ENCODE peak calls at places on chromosomes 11 and 22, in seven cellular contexts. V is neuronal stem cell, U is GM23248, H is H9, L is endothelial cell of umbilical vein, Z is IMR-90, G is neural progenitor cell. N is an unnamed sample.

GRCh38 chr11:27545946-27546345 is 39.4 kb upstream of the LIN7C start:
- DNase-seq in V (no peak), U (no peak), H (no peak), L (no peak), Z (no peak), G (peak; percentile 7), N (no peak)

GRCh38 chr11:130217133-130217631 is 57.6 kb downstream of the ST14 start:
- DNase-seq in V (no peak), U (no peak), H (no peak), L (no peak), Z (no peak), G (no peak), N (no peak)

GRCh38 chr11:112656772-112657428 is 304.3 kb upstream of the NCAM1 start:
- DNase-seq in V (no peak), U (peak; percentile 93), H (no peak), L (no peak), Z (peak; percentile 51), G (no peak), N (peak; percentile 92)

GRCh38 chr22:26398741-26399153 is 30.3 kb upstream of the ASPHD2 start:
- DNase-seq in V (peak; percentile 46), U (peak; percentile 91), H (peak; percentile 63), L (peak; percentile 72), Z (peak; percentile 77), G (peak; percentile 77), N (peak; percentile 55)

GRCh38 chr11:111448420-111448819 is 63.8 kb downstream of the BTG4 start:
- DNase-seq in V (no peak), U (no peak), H (no peak), L (no peak), Z (no peak), G (no peak), N (no peak)

GRCh38 chr22:41535244-41535643 is 9.0 kb downstream of the POLR3H start:
- DNase-seq in V (no peak), U (peak; percentile 43), H (peak; percentile 67), L (no peak), Z (no peak), G (peak; percentile 55), N (no peak)

GRCh38 chr11:85945296-85945695 is 90.1 kb downstream of the CCDC83 start:
- DNase-seq in V (no peak), U (no peak), H (no peak), L (no peak), Z (no peak), G (no peak), N (no peak)

GRCh38 chr11:129435499-129436245 is 60.0 kb downstream of the BARX2 start:
- DNase-seq in V (no peak), U (no peak), H (no peak), L (no peak), Z (no peak), G (no peak), N (peak; percentile 29)

GRCh38 chr11:74845978-74846517 is 97.4 kb downstream of the RNF169 start:
- DNase-seq in V (no peak), U (no peak), H (no peak), L (no peak), Z (no peak), G (no peak), N (no peak)

GRCh38 chr22:27170491-27170890 is 513.1 kb downstream of the MIAT start:
- DNase-seq in V (no peak), U (peak; percentile 99), H (no peak), L (peak; percentile 36), Z (peak; percentile 48), G (no peak), N (no peak)

GRCh38 chr11:3964935-3965511 is 109.6 kb downstream of the STIM1 start:
- DNase-seq in V (no peak), U (no peak), H (no peak), L (no peak), Z (no peak), G (no peak), N (no peak)

DNA sequence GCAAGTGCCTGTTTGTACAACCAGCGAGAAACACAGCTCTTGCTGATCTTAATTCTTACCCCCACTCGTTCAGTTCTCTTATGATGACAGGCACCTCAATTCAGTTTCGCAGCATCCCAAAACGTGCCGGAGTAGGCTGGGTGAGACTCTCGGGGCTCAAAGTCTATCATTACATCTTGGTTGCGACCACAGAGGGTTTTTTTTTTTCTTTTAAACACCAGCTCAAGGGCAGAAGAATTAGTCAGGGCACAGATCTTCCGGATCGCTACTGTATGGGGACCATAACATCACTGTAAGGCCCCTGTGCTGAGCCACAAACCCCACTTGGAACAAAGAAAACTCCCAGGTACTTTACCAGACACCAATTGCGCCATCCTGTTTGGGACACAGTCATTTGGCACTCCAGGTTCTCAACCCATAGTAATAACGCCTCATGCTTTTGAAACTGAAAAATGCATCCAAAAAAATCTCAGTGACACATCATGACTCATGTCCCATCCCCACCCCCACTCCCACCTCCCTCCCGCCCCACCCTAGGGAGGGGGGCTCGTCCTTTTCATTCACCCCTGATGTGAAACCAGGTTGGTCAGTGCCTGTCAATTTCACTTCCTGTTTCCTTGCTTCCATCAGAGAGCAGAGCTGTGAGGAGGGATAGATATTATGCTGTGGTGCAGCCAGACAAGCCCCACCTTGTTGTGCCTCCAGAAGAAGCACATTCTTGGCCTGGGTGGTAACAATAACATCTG is 41.0 kb upstream of the CD5 start:
- DNase-seq in V (no peak), U (peak; percentile 49), H (peak; percentile 4), L (no peak), Z (no peak), G (no peak), N (peak; percentile 79)
- H3K4me2 ChIP-seq in V (no peak overlapping the region), U (no peak overlapping the region), H (no peak overlapping the region), L (no peak overlapping the region), Z (no peak overlapping the region), G (no peak overlapping the region), N (peak overlapping the region; percentile 59)

GRCh38 chr11:67355023-67355793 is 1.9 kb upstream of the POLD4 start:
- DNase-seq in V (no peak), U (peak; percentile 46), H (no peak), L (no peak), Z (no peak), G (no peak), N (no peak)

GRCh38 chr11:67354314-67355022 is 1.1 kb upstream of the POLD4 start:
- DNase-seq in V (no peak), U (peak; percentile 97), H (peak; percentile 48), L (peak; percentile 93), Z (peak; percentile 98), G (peak; percentile 29), N (peak; percentile 93)

GRCh38 chr11:67356551-67356866 is 3.2 kb upstream of the POLD4 start:
- DNase-seq in V (no peak), U (no peak), H (no peak), L (no peak), Z (no peak), G (no peak), N (no peak)

GRCh38 chr11:67356867-67357561 is 3.7 kb upstream of the POLD4 start:
- DNase-seq in V (peak; percentile 77), U (peak; percentile 85), H (peak; percentile 86), L (peak; percentile 71), Z (peak; percentile 80), G (peak; percentile 90), N (peak; percentile 65)

DNA sequence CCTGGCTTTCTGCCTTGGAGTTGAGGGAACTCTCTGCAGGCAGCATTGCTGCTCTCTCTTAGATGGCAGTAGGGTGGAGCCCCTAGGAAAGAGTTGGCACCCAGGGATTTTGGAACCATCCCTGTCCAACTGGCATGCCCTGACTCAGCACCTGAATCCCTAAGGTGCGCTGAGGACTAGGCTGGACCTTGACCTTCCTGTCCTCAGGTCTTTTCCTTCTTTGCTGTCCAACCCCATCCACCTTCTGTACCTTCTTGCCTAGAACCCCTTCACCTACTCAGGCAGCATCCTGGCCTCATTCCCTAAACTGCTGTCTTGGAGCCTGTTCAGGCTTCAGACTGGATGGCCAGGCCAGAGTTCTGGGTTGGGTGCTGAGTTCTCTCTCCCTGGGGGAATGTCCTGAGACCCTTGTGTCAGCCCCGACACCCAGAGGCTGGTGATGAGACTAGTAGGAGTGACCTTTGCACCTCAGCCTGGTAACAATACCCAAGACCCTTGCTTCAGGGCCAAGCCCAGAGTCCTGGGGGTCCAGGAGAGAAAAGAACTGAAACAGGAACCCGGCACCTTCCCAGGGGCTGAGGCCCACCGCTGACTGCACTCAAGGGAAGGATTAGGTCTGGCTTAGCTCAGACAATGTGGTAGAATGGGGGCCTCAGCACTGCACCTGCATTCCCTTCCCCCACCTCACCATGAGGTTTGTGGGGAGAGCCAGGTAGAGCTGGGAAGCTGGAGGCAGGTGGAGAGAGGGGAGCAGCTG is 2.6 kb upstream of the POLD4 start:
- DNase-seq in V (no peak), U (no peak), H (no peak), L (no peak), Z (no peak), G (peak; percentile 32), N (no peak)
- H3K4me2 ChIP-seq in V (no peak overlapping the region), U (peak overlapping the region; percentile 89), H (no peak overlapping the region), L (no peak overlapping the region), Z (no peak overlapping the region), G (peak overlapping the region; percentile 60), N (no peak overlapping the region)

GRCh38 chr22:39289445-39290247 is 29.8 kb downstream of the RPL3 start:
- DNase-seq in V (no peak), U (no peak), H (peak; percentile 32), L (no peak), Z (no peak), G (no peak), N (no peak)

GRCh38 chr22:39290248-39290720 is 29.1 kb downstream of the RPL3 start:
- DNase-seq in V (no peak), U (no peak), H (no peak), L (no peak), Z (no peak), G (no peak), N (peak; percentile 94)

GRCh38 chr22:39291501-39291900 is 27.9 kb downstream of the RPL3 start:
- DNase-seq in V (no peak), U (no peak), H (peak; percentile 46), L (no peak), Z (no peak), G (no peak), N (no peak)

GRCh38 chr22:39292002-39292401 is 27.4 kb downstream of the RPL3 start:
- DNase-seq in V (no peak), U (peak; percentile 15), H (no peak), L (no peak), Z (no peak), G (no peak), N (no peak)

DNA sequence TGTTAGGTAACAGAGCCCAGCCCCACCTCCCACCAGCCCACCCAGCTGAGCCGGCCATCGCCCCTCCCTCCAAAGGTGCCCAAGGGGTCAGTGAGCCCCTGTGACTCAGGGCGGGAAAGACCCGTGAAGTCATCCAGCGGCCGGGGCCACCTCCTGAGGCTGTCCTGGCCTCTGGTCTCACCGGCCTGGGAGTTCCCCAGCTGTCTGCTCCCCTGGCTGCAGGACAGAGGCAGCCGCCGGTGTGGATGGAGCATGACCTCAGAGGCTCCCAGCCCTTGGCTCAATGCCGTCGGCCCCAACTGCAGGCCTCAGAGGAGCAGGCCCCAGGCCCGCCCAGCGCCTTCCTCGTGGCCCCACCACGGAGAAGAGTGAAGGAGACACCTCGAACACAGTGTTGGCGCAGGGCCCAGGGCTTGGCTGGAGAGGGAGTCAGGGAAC is 28.7 kb downstream of the RPL3 start:
- DNase-seq in V (no peak), U (peak; percentile 20), H (peak; percentile 57), L (peak; percentile 64), Z (peak; percentile 71), G (no peak), N (peak; percentile 94)
- H3K4me2 ChIP-seq in V (no peak overlapping the region), U (no peak overlapping the region), H (no peak overlapping the region), L (no peak overlapping the region), Z (no peak overlapping the region), G (no peak overlapping the region), N (peak overlapping the region; percentile 58)

DNA sequence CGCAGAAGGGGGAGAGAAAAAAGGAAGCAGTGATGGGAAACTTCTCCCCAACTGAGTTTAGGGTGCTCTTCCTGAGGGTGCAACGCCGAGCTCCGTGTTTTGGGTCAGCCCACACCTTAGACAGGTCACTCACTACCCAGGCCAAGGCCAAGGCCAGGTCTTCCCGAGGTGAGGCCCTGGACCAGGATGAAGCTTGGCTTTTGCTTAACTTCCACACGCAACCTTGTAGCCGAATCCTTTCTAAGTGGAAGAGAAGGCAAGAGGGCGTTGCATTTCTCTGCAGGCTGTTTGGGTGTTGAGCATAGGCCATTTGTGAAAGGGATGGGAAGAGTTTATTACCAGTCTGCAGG is 1.4 kb downstream of the KREMEN1 start:
- DNase-seq in V (no peak), U (peak; percentile 13), H (no peak), L (no peak), Z (no peak), G (no peak), N (no peak)
- H3K4me2 ChIP-seq in V (peak overlapping the region; percentile 87), U (peak overlapping the region; percentile 74), H (peak overlapping the region; percentile 54), L (no peak overlapping the region), Z (peak overlapping the region; percentile 80), G (peak overlapping the region; percentile 91), N (peak overlapping the region; percentile 100)

N was measured in mammary epithelial cell.